ENCODE peak calls at places on chromosomes 3 and 15, in eight cellular contexts. N is esophagus muscularis mucosa, J is heart left ventricle, T is suprapubic skin, H is stomach, M is ovary, A is uterus, C is transverse colon. U is an unnamed sample. For H3K27me3, the result is how much of the 10 kb centered on the place peaks cover.

GRCh38 chr15:69593981-69594966 is 141.7 kb downstream of the RPLP1 start:
- DNase-seq in N (no peak), J (peak), T (no peak), H (peak), M (peak), A (no peak), C (peak), U (peak)

GRCh38 chr15:98898122-98898521 is 109.5 kb downstream of the PGPEP1L start:
- DNase-seq in N (no peak), J (no peak), T (no peak), H (no peak), M (no peak), A (no peak), C (no peak), U (no peak)

GRCh38 chr3:177724020-177724638 is 526.8 kb upstream of the TBL1XR1 start:
- DNase-seq in N (no peak), J (peak), T (no peak), H (peak), M (peak), A (peak), C (peak), U (peak)

GRCh38 chr3:71564361-71564760 is 19.2 kb downstream of the FOXP1 start:
- DNase-seq in N (no peak), J (no peak), T (no peak), H (no peak), M (no peak), A (no peak), C (no peak), U (no peak)

GRCh38 chr3:42290966-42291714 is 25.2 kb upstream of the CCK start:
- DNase-seq in N (no peak), J (no peak), T (no peak), H (no peak), M (no peak), A (no peak), C (no peak), U (no peak)

GRCh38 chr15:52683585-52683984 is 4.4 kb upstream of the ATOSA start:
- DNase-seq in N (no peak), J (no peak), T (no peak), H (no peak), M (no peak), A (no peak), C (no peak), U (no peak)

GRCh38 chr3:62159056-62159455 is 214.3 kb downstream of the FEZF2 start:
- DNase-seq in N (no peak), J (no peak), T (no peak), H (no peak), M (peak), A (no peak), C (no peak), U (peak)

GRCh38 chr15:58873267-58873666 is 60.2 kb downstream of the SLTM start:
- DNase-seq in N (no peak), J (no peak), T (no peak), H (no peak), M (no peak), A (no peak), C (no peak), U (no peak)

GRCh38 chr15:45704329-45705249 is 69.8 kb downstream of the SQOR start:
- DNase-seq in N (no peak), J (no peak), T (no peak), H (no peak), M (no peak), A (no peak), C (peak), U (no peak)

DNA sequence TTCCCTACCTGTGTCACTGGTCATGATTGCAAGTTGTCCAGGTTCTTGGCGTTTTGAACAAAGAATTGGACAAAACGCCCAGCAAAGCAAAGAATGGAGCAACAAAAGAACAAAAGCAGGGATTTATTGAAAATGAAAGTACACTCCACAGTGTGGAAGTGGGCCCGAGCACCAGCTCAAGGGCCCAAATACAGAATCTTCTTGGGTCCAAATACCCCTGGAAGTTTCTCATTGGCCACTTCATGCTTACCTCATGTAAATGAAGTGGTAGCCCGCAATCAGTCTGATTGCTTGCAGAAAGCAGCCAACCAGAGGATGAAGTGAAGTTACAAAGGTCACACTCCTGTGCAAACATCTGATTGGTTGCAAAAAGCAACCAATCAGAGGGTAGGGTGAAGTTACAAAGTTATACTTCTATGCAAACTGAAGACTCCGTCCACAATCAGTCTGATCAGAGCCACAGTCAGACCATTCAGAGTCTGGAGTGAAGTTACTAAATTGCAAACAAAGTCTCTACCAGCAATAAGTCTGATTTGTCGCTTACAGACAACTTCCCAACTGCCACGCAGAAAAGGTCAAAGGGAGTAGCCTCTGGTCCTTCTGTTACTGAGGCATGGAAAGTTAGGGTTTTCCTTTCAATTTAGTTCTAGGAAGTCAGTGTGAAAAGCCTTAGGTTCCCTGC is 8.3 kb upstream of the TM4SF1 start:
- DNase-seq in N (no peak), J (no peak), T (no peak), H (no peak), M (no peak), A (no peak), C (no peak), U (no peak)
- TF ChIP-seq POLR2A in N (no peak), J (no peak), T (no peak), H (no peak), M (no peak), A (no peak), C (no peak), U (no peak)

DNA sequence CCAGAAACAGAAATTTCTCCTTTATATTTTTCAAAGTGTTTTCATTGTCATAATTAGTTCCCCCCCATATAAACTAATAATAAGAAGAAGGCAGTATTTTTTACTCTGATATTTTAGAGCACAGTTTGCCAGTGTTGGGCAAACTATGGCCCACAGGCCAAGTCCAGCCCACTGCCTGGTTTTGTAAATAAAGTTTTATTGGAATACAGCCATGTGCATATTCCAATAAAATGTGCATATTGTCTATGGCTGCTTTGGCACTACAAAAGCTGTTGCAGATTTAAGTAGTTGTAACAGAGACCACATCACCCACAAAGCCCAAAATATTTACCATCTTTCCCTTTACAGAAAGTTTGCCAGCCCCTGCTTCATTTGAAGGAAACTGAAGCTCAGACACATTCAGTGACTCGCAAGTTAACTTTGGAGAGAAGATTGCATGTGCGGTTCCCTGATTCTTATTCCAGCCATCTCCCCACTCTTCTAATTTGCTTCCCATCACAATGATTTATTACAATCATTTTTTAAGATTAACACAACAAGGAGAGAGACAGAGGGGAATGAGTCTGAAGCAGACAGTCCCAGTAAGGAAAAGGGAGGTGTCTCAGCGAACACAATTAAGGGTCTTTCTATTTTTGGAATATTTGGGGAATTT is 48.9 kb downstream of the RFTN1 start:
- DNase-seq in N (no peak), J (no peak), T (no peak), H (no peak), M (no peak), A (no peak), C (no peak), U (no peak)
- H3K27ac ChIP-seq in N (peak), J (no peak), T (no peak), H (no peak), M (no peak), A (peak), C (no peak), U (no peak)

DNA sequence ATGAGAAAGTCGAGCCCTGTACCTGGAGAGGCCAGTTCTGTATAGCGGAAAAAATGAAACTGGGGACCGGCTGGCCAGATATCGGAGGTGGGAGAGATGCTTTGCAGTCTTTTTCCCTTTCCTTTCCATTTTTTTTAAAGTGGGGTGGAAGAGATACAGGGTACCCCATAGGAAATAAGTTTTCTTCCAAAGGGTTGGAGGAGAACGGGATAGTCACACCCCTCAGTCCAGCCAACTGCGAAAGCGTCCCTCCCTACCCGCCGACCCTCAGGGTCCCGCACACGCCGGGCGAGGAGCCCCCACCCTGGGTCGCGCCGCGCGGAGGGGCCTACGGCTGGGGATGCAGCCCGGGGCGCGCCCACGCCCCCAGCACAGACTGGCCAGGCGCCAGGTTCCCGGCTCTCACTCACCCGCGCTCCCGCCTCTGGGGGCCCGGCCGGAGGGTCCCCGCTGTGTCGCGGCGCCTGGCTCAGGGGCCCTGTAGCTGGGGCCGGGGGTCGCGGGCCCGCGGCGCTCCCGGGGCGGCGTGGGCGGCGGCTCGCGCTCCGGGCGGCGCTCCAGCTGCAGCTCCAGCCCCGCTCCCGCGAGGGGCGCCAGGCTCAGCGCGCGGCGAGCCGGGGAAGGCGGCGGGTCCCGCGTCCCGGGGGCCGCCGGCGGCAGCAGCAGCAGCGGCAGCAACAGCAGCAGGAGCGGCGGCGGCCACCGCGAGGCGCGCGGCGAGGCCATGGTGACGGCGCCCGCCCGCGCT is 458 bp downstream of the HEG1 start:
- DNase-seq in N (no peak), J (peak), T (no peak), H (no peak), M (peak), A (peak), C (no peak), U (peak)
- H3K27me3 ChIP-seq in N (under half), J (under half), T (under half), H (under half), M (under half), A (under half), C (under half), U (under half)

GRCh38 chr3:16524196-16524595 is 10.7 kb upstream of the RFTN1 start:
- DNase-seq in N (no peak), J (no peak), T (no peak), H (no peak), M (no peak), A (no peak), C (no peak), U (no peak)

GRCh38 chr3:16522820-16523219 is 9.3 kb upstream of the RFTN1 start:
- DNase-seq in N (no peak), J (no peak), T (no peak), H (no peak), M (no peak), A (no peak), C (no peak), U (no peak)

GRCh38 chr3:16523778-16524177 is 10.3 kb upstream of the RFTN1 start:
- DNase-seq in N (no peak), J (no peak), T (no peak), H (no peak), M (no peak), A (no peak), C (no peak), U (no peak)

GRCh38 chr3:16520636-16521579 is 7.4 kb upstream of the RFTN1 start:
- DNase-seq in N (no peak), J (no peak), T (no peak), H (no peak), M (no peak), A (no peak), C (no peak), U (no peak)

DNA sequence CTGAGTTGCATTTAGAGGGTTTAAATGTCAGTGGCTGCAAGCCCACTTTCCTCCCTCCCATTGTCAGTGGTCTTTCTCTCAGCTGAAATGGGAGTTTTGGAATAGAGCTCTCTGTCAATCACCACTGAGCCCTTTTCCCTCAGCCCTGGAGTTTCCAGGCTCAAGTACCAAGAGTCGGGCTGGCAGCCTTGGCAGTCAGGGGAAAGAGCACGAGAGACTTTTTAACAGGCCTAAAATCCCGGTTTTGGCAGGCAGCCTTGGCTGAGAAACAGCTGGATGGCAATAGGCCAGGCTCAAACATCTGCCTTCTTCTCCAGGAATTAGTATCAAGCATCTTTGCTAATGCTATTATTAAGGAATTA is 8.1 kb upstream of the RFTN1 start:
- DNase-seq in N (no peak), J (peak), T (no peak), H (no peak), M (no peak), A (no peak), C (no peak), U (no peak)
- TF ChIP-seq POLR2A in N (no peak), J (no peak), T (no peak), H (no peak), M (no peak), A (no peak), C (no peak), U (no peak)

GRCh38 chr3:194494951-194495374 is 8.2 kb upstream of the ATP13A3 start:
- DNase-seq in N (peak), J (no peak), T (no peak), H (peak), M (no peak), A (peak), C (peak), U (peak)
- H3K27ac ChIP-seq in N (no peak), J (no peak), T (no peak), H (peak), M (no peak), A (no peak), C (no peak), U (peak)

GRCh38 chr3:48552111-48552911 is 4.3 kb downstream of the PFKFB4 start:
- DNase-seq in N (no peak), J (peak), T (peak), H (peak), M (no peak), A (no peak), C (no peak), U (no peak)

GRCh38 chr3:48548165-48548564 is 8.4 kb downstream of the PFKFB4 start:
- DNase-seq in N (no peak), J (peak), T (no peak), H (no peak), M (no peak), A (peak), C (no peak), U (no peak)

GRCh38 chr3:48553886-48554845 is 2.4 kb downstream of the PFKFB4 start:
- DNase-seq in N (no peak), J (peak), T (no peak), H (no peak), M (no peak), A (no peak), C (no peak), U (no peak)

GRCh38 chr3:48546203-48546829 is 10.3 kb downstream of the PFKFB4 start:
- DNase-seq in N (no peak), J (peak), T (no peak), H (no peak), M (no peak), A (peak), C (no peak), U (no peak)

DNA sequence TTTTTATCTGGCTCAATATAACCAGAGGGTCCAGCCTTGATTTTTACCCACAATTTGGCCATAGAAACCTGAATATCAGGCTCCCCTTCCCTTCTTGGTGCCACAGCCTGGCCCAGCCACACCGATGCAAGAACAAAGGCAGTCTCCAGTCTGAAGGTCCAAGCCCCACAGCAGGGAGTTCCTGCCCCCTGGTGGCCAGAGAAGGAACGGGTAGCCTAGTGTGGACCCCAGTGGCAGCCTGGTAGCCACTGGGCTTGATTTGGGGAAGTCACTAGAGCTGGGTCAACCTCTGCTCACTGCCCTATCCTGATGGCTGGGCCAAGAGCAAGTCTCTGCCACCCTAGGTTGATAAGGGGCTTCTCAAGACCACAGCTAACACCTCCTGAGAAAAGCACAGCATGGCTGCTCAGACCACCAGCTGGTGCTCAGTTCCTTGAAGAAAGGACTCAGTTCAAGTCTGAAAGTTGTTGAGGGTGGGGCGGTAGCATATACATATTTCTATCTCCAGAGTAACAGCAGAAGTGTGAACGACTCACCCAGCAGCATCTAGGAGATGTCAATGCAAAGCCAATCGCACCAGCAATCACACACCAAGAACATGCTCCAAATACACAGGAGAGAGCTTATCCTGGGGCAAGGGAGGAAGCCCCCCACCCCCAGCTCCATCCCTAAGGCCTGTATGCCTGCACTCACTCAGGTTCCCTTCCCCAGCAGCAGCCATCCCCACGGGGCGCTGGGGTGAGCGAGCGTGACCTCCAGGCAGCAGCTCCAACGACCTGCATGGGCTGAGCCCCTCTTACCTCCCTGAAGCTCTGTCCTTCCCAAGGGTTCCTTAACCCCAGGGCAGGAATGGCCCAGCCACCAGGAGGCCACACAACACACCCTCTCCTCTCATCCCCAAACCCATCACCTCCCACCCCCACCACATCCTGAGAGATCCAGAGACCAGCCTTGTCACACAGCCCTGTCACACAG is 7.6 kb downstream of the PFKFB4 start:
- DNase-seq in N (peak), J (peak), T (peak), H (peak), M (peak), A (peak), C (peak), U (peak)
- H3K27me3 ChIP-seq in N (under half), J (under half), T (under half), H (under half), M (under half), A (under half), C (under half), U (under half)

U was measured in adrenal gland.